ENCODE peak calls at places on chromosomes 1 and 21, in ten cellular contexts. One of them, this sample, is unnamed.

GRCh38 chr1:39987869-39988268 is 32.9 kb downstream of the MFSD2A start:
- DNase-seq in neural progenitor cell: no peak
- DNase-seq in PC-9: no peak
- DNase-seq in fibroblast of lung: no peak
- DNase-seq in left ventricle myocardium inferior: no peak
- DNase-seq in psoas muscle: no peak
- DNase-seq in astrocyte: no peak
- DNase-seq in left lung: no peak
- DNase-seq in upper lobe of right lung: peak
- DNase-seq in kidney: no peak
- DNase-seq in this sample: no peak

GRCh38 chr21:17915976-17916375 is 96.8 kb upstream of the C21orf91 start:
- DNase-seq in neural progenitor cell: no peak
- DNase-seq in PC-9: no peak
- DNase-seq in fibroblast of lung: no peak
- DNase-seq in left ventricle myocardium inferior: no peak
- DNase-seq in psoas muscle: no peak
- DNase-seq in astrocyte: no peak
- DNase-seq in left lung: no peak
- DNase-seq in upper lobe of right lung: no peak
- DNase-seq in kidney: no peak
- DNase-seq in this sample: no peak

GRCh38 chr1:202112864-202113689 is 9.6 kb upstream of the GPR37L1 start:
- DNase-seq in neural progenitor cell: no peak
- DNase-seq in PC-9: peak
- DNase-seq in fibroblast of lung: peak
- DNase-seq in left ventricle myocardium inferior: peak
- DNase-seq in psoas muscle: no peak
- DNase-seq in astrocyte: peak
- DNase-seq in left lung: peak
- DNase-seq in upper lobe of right lung: no peak
- DNase-seq in kidney: peak
- DNase-seq in this sample: no peak

GRCh38 chr1:55741516-55741915 is 526.4 kb upstream of the USP24 start:
- DNase-seq in neural progenitor cell: no peak
- DNase-seq in PC-9: no peak
- DNase-seq in fibroblast of lung: peak
- DNase-seq in left ventricle myocardium inferior: no peak
- DNase-seq in psoas muscle: no peak
- DNase-seq in astrocyte: peak
- DNase-seq in left lung: no peak
- DNase-seq in upper lobe of right lung: no peak
- DNase-seq in kidney: no peak
- DNase-seq in this sample: no peak

GRCh38 chr1:61110587-61110986 is 28.2 kb downstream of the NFIA start:
- DNase-seq in neural progenitor cell: no peak
- DNase-seq in PC-9: no peak
- DNase-seq in fibroblast of lung: no peak
- DNase-seq in left ventricle myocardium inferior: no peak
- DNase-seq in psoas muscle: no peak
- DNase-seq in astrocyte: no peak
- DNase-seq in left lung: no peak
- DNase-seq in upper lobe of right lung: no peak
- DNase-seq in kidney: no peak
- DNase-seq in this sample: no peak

GRCh38 chr1:21775985-21776562 is 6.9 kb downstream of the USP48 start:
- DNase-seq in neural progenitor cell: no peak
- DNase-seq in PC-9: no peak
- DNase-seq in fibroblast of lung: peak
- DNase-seq in left ventricle myocardium inferior: no peak
- DNase-seq in psoas muscle: no peak
- DNase-seq in astrocyte: peak
- DNase-seq in left lung: no peak
- DNase-seq in upper lobe of right lung: no peak
- DNase-seq in kidney: no peak
- DNase-seq in this sample: no peak

GRCh38 chr1:245609354-245609753 is 454.6 kb downstream of the KIF26B start:
- DNase-seq in neural progenitor cell: no peak
- DNase-seq in PC-9: no peak
- DNase-seq in fibroblast of lung: no peak
- DNase-seq in left ventricle myocardium inferior: no peak
- DNase-seq in psoas muscle: no peak
- DNase-seq in astrocyte: no peak
- DNase-seq in left lung: no peak
- DNase-seq in upper lobe of right lung: no peak
- DNase-seq in kidney: no peak
- DNase-seq in this sample: no peak

GRCh38 chr1:150563340-150564038 is 14.3 kb downstream of the ADAMTSL4 start:
- DNase-seq in neural progenitor cell: no peak
- DNase-seq in PC-9: peak
- DNase-seq in fibroblast of lung: no peak
- DNase-seq in left ventricle myocardium inferior: peak
- DNase-seq in psoas muscle: no peak
- DNase-seq in astrocyte: no peak
- DNase-seq in left lung: peak
- DNase-seq in upper lobe of right lung: peak
- DNase-seq in kidney: peak
- DNase-seq in this sample: no peak

GRCh38 chr1:71462247-71462646 is 381.4 kb upstream of the ZRANB2 start:
- DNase-seq in neural progenitor cell: peak
- DNase-seq in PC-9: no peak
- DNase-seq in fibroblast of lung: no peak
- DNase-seq in left ventricle myocardium inferior: no peak
- DNase-seq in psoas muscle: no peak
- DNase-seq in astrocyte: no peak
- DNase-seq in left lung: no peak
- DNase-seq in upper lobe of right lung: no peak
- DNase-seq in kidney: no peak
- DNase-seq in this sample: no peak

GRCh38 chr21:38950388-38951094 is 144.8 kb downstream of the ETS2 start:
- DNase-seq in neural progenitor cell: no peak
- DNase-seq in PC-9: no peak
- DNase-seq in fibroblast of lung: peak
- DNase-seq in left ventricle myocardium inferior: no peak
- DNase-seq in psoas muscle: no peak
- DNase-seq in astrocyte: no peak
- DNase-seq in left lung: no peak
- DNase-seq in upper lobe of right lung: no peak
- DNase-seq in kidney: no peak
- DNase-seq in this sample: peak

GRCh38 chr1:41662656-41663437 is 178.4 kb upstream of the EDN2 start:
- DNase-seq in neural progenitor cell: peak
- DNase-seq in PC-9: peak
- DNase-seq in fibroblast of lung: peak
- DNase-seq in left ventricle myocardium inferior: peak
- DNase-seq in psoas muscle: peak
- DNase-seq in astrocyte: peak
- DNase-seq in left lung: no peak
- DNase-seq in upper lobe of right lung: peak
- DNase-seq in kidney: peak
- DNase-seq in this sample: peak

GRCh38 chr1:203152158-203153034 is 23.2 kb downstream of the MYBPH start:
- DNase-seq in neural progenitor cell: peak
- DNase-seq in PC-9: peak
- DNase-seq in fibroblast of lung: no peak
- DNase-seq in left ventricle myocardium inferior: no peak
- DNase-seq in psoas muscle: no peak
- DNase-seq in astrocyte: peak
- DNase-seq in left lung: no peak
- DNase-seq in upper lobe of right lung: no peak
- DNase-seq in kidney: peak
- DNase-seq in this sample: no peak

GRCh38 chr1:13666317-13666716 is 33.7 kb upstream of the PRDM2 start:
- DNase-seq in neural progenitor cell: no peak
- DNase-seq in PC-9: no peak
- DNase-seq in fibroblast of lung: no peak
- DNase-seq in left ventricle myocardium inferior: no peak
- DNase-seq in psoas muscle: no peak
- DNase-seq in astrocyte: no peak
- DNase-seq in left lung: no peak
- DNase-seq in upper lobe of right lung: no peak
- DNase-seq in kidney: no peak
- DNase-seq in this sample: no peak

DNA sequence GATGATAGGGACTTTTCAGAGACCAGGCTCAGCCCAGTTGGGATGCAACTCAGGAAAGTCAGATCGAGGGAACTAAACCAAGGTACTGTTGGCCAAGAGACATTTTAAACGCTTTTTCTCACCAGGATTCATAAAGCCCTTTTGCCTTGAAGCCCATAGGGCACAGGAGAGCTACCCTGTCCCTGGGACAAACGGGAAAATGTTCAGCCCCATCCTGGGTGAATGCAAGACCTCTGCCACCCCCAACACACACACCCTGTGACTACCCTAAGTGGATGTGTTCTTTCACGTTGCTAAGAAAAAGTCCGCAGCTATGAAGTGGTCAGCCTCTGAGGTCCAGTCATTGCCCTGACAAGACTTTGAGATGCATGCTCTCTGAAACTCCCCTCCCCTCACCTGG is 58.4 kb downstream of the ITPKB start:
- DNase-seq in neural progenitor cell: peak
- DNase-seq in PC-9: no peak
- DNase-seq in fibroblast of lung: no peak
- DNase-seq in left ventricle myocardium inferior: no peak
- DNase-seq in psoas muscle: no peak
- DNase-seq in astrocyte: no peak
- DNase-seq in left lung: no peak
- DNase-seq in upper lobe of right lung: no peak
- DNase-seq in kidney: no peak
- DNase-seq in this sample: no peak
- H3K27ac ChIP-seq in neural progenitor cell: no peak
- H3K27ac ChIP-seq in PC-9: no peak
- H3K27ac ChIP-seq in fibroblast of lung: peak
- H3K27ac ChIP-seq in left ventricle myocardium inferior: peak
- H3K27ac ChIP-seq in psoas muscle: peak
- H3K27ac ChIP-seq in astrocyte: no peak
- H3K27ac ChIP-seq in left lung: peak
- H3K27ac ChIP-seq in upper lobe of right lung: peak
- H3K27ac ChIP-seq in kidney: peak
- H3K27ac ChIP-seq in this sample: no peak

GRCh38 chr1:117967472-117967871 is 37.9 kb downstream of the WDR3 start:
- DNase-seq in neural progenitor cell: peak
- DNase-seq in PC-9: no peak
- DNase-seq in fibroblast of lung: peak
- DNase-seq in left ventricle myocardium inferior: no peak
- DNase-seq in psoas muscle: no peak
- DNase-seq in astrocyte: peak
- DNase-seq in left lung: no peak
- DNase-seq in upper lobe of right lung: no peak
- DNase-seq in kidney: no peak
- DNase-seq in this sample: peak
- TF ChIP-seq CTCF in neural progenitor cell: peak
- TF ChIP-seq CTCF in PC-9: peak
- TF ChIP-seq CTCF in fibroblast of lung: no peak
- TF ChIP-seq CTCF in left ventricle myocardium inferior: no peak
- TF ChIP-seq CTCF in psoas muscle: peak
- TF ChIP-seq CTCF in astrocyte: peak
- TF ChIP-seq CTCF in left lung: no peak
- TF ChIP-seq CTCF in upper lobe of right lung: peak
- TF ChIP-seq CTCF in kidney: no peak
- TF ChIP-seq CTCF in this sample: peak

GRCh38 chr1:204435246-204435885 is 23.7 kb upstream of the PPP1R15B start:
- DNase-seq in neural progenitor cell: no peak
- DNase-seq in PC-9: no peak
- DNase-seq in fibroblast of lung: peak
- DNase-seq in left ventricle myocardium inferior: no peak
- DNase-seq in psoas muscle: no peak
- DNase-seq in astrocyte: peak
- DNase-seq in left lung: no peak
- DNase-seq in upper lobe of right lung: no peak
- DNase-seq in kidney: no peak
- DNase-seq in this sample: no peak
- H3K27ac ChIP-seq in neural progenitor cell: no peak
- H3K27ac ChIP-seq in PC-9: peak
- H3K27ac ChIP-seq in fibroblast of lung: no peak
- H3K27ac ChIP-seq in left ventricle myocardium inferior: peak
- H3K27ac ChIP-seq in psoas muscle: peak
- H3K27ac ChIP-seq in astrocyte: no peak
- H3K27ac ChIP-seq in left lung: no peak
- H3K27ac ChIP-seq in upper lobe of right lung: no peak
- H3K27ac ChIP-seq in kidney: no peak
- H3K27ac ChIP-seq in this sample: no peak

DNA sequence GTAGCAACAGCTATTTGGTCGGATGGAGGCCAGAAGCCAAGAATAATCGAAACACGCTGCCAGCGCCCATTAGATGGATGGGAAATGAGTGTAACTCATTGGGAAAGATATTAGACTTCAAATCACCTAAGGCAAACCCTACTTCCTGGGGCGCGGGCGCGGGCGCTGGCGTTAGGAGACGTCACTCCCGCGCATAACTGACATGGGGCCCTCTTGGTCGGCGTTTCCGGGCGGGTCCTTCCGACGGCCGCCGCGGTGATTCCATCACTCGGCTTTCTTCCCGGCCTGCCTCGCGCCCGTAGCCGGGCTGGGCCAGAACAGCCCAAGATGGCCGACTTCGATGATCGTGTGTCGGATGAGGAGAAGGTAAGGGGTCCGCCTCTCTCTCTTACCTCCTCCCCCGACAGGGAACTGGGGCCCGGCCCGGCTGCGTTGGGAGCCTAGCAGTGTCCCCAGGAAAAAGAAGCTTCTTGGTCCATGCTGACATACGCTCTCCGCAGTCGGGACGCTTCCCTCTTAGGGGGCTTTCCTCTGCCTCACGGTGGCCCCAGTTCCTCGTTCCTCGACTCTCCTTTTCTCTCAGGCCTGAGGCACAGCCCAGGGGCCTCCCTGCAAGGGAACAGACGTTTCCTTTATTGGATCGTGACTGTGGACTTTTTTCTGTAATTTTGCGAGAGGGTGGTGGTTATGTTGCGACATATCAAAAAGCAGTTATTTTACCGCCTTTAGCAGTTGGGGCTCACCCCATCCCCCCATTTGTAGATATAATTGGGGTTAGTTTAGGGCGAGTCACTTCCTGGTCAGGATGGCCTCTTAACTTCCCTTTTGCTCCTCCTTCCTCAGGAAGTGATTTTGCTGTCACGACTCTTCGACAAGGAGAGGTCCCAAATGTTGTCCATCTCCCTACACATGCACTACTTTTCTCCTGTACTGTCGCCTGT is at the start of gene CAPZA1:
- DNase-seq in neural progenitor cell: peak
- DNase-seq in PC-9: peak
- DNase-seq in fibroblast of lung: peak
- DNase-seq in left ventricle myocardium inferior: peak
- DNase-seq in psoas muscle: peak
- DNase-seq in astrocyte: peak
- DNase-seq in left lung: peak
- DNase-seq in upper lobe of right lung: peak
- DNase-seq in kidney: peak
- DNase-seq in this sample: peak
- TF ChIP-seq CTCF in neural progenitor cell: no peak
- TF ChIP-seq CTCF in PC-9: no peak
- TF ChIP-seq CTCF in fibroblast of lung: no peak
- TF ChIP-seq CTCF in left ventricle myocardium inferior: no peak
- TF ChIP-seq CTCF in psoas muscle: no peak
- TF ChIP-seq CTCF in astrocyte: no peak
- TF ChIP-seq CTCF in left lung: no peak
- TF ChIP-seq CTCF in upper lobe of right lung: no peak
- TF ChIP-seq CTCF in kidney: no peak
- TF ChIP-seq CTCF in this sample: no peak

This sample was measured in brain microvascular endothelial cell.